ENCODE peak calls at places on chromosomes 3 and 15, in four cellular contexts. E is HepG2, M is SK-N-SH, P is HCT116. T is an unnamed sample.

GRCh38 chr15:70806992-70807712 is 43.8 kb upstream of the UACA start:
- DNase-seq in M (no peak), P (no peak), E (no peak), T (no peak)

GRCh38 chr3:184003187-184003967 is 14.3 kb downstream of the ABCC5 start:
- DNase-seq in E (no peak), M (no peak), P (no peak), T (no peak)

GRCh38 chr3:53592862-53593261 is 98.5 kb downstream of the CACNA1D start:
- DNase-seq in E (no peak), P (no peak), M (no peak), T (no peak)

GRCh38 chr15:36682091-36682490 is 102.7 kb downstream of the CDIN1 start:
- DNase-seq in E (no peak), P (no peak), M (no peak), T (no peak)

GRCh38 chr3:153897025-153897723 is 224.0 kb upstream of the ARHGEF26 start:
- DNase-seq in M (no peak), E (no peak), P (no peak), T (no peak)

GRCh38 chr3:13865581-13866405 is 14.1 kb downstream of the WNT7A start:
- DNase-seq in E (no peak), M (no peak), P (no peak), T (no peak)

GRCh38 chr3:12476238-12476897 is 7.9 kb upstream of the TSEN2 start:
- DNase-seq in E (no peak), P (no peak), M (no peak), T (no peak)

GRCh38 chr3:119015942-119016341 is 18.7 kb downstream of the IGSF11 start:
- DNase-seq in M (no peak), E (no peak), P (no peak), T (no peak)

GRCh38 chr15:96361309-96362000 is 31.0 kb downstream of the NR2F2 start:
- DNase-seq in P (no peak), E (no peak), M (peak), T (no peak)

GRCh38 chr3:187765342-187765741 is 20.1 kb upstream of the BCL6 start:
- DNase-seq in M (no peak), P (no peak), E (no peak), T (no peak)

GRCh38 chr3:49750056-49750455 is 26.3 kb upstream of the GMPPB start:
- DNase-seq in P (no peak), E (peak), M (no peak), T (no peak)
- TF ChIP-seq ELF1 in P (no peak), E (no peak), M (no peak), T (no peak)

GRCh38 chr3:108102420-108103039 is 11.7 kb upstream of the CD47 start:
- DNase-seq in P (no peak), E (no peak), M (no peak), T (peak)

GRCh38 chr3:108106449-108106848 is 15.6 kb upstream of the CD47 start:
- DNase-seq in M (no peak), E (no peak), P (no peak), T (no peak)

GRCh38 chr3:108106031-108106430 is 15.2 kb upstream of the CD47 start:
- DNase-seq in M (no peak), P (no peak), E (no peak), T (no peak)

GRCh38 chr3:108103040-108103751 is 12.4 kb upstream of the CD47 start:
- DNase-seq in P (no peak), E (peak), M (no peak), T (peak)

DNA sequence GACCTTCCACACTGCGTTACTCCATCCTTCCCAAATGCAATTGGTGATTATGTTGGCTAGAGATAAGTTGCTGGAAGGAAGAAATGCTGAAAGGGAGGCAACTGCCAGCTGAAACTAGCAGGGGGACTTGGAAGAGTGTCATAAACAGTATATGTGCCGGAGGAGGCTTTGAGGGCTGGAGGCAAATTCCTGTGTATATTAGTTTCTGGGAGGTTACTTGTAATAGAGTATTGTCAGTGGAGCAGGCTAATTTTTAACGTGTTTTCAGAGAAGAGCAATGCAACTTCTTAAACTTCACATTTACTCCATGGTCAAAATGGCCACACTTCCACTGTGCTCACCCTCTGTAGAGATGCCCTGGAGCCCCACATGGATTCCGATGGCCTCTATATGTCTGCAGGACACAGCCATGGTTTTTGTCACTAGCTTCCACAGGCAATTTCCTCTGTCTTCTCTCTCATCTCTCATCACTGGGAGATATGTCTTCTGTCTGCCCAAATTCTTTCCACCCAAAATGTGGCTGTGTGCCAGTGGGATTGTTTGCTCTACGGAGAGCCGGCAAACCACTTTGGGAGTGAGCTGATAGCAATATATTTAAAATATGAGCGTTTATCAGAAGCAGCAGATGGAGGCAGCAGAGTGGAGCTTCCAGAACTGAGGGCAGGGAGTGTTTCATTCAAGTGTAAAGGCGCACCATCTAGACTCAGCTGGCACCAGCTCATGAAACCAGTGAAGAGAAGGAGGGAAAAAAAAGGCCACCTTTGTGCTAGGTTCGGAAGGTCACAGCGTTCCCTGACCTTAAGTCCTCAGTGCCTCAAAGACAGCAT is 13.4 kb upstream of the CD47 start:
- DNase-seq in M (no peak), P (no peak), E (no peak), T (peak)
- TF ChIP-seq ZBTB33 in M (no peak), P (no peak), E (no peak), T (no peak)

DNA sequence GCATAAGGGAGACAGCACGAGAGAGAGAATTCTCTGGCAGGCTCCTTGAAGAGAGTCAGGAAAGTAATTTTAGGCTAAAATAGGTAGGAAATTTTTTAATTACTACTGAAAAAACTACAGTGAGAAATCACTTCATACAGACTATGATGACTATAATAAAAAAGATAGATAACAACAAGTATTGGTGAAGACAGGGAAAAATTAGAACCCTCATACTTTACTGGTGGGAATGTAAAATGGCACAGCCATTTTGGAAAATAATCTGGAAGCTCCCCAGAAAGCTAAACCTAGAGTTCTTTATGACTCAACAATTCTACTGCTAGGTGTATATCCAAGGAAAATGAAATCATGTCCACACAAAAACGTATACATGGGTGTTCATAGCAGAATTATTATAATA is 2.1 kb upstream of the HDC start:
- DNase-seq in E (no peak), M (no peak), P (no peak), T (no peak)
- TF ChIP-seq ELF1 in E (no peak), M (no peak), P (no peak), T (no peak)

GRCh38 chr15:67792250-67792942 is 32.9 kb upstream of the SKOR1 start:
- DNase-seq in M (no peak), E (no peak), P (no peak), T (no peak)
- TF ChIP-seq ZBTB33 in M (peak), E (no peak), P (no peak), T (no peak)

DNA sequence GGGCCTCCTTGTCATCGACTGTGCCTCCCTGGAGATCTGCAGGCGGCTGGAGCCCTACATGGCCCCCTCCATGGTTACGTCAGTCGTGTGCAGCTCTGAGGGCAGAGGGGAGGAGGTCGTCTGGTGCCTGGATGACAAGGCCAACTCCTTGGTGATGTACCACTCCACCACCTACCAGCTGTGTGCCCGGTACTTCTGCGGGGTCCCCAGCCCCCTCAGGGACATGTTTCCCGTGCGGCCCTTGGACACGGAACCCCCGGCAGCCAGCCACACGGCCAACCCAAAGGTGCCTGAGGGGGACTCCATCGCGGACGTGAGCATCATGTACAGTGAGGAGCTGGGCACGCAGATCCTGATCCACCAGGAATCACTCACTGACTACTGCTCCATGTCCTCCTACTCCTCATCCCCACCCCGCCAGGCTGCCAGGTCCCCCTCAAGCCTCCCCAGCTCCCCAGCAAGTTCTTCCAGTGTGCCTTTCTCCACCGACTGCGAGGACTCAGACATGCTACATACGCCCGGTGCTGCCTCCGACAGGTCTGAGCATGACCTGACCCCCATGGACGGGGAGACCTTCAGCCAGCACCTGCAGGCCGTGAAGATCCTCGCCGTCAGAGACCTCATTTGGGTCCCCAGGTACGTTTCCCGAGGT is 146.5 kb downstream of the LRRK1 start:
- DNase-seq in P (no peak), M (no peak), E (no peak), T (no peak)
- TF ChIP-seq ELF1 in P (no peak), M (no peak), E (no peak), T (no peak)

GRCh38 chr15:90872481-90873184 is 4.2 kb downstream of the FURIN start:
- DNase-seq in P (no peak), E (peak), M (peak), T (peak)
- TF ChIP-seq ZBTB33 in P (no peak), E (no peak), M (no peak), T (no peak)

GRCh38 chr3:124351430-124352142 is 359.7 kb upstream of the ROPN1 start:
- DNase-seq in E (peak), M (peak), P (peak), T (peak)
- TF ChIP-seq ELF1 in E (no peak), M (no peak), P (no peak), T (no peak)

DNA sequence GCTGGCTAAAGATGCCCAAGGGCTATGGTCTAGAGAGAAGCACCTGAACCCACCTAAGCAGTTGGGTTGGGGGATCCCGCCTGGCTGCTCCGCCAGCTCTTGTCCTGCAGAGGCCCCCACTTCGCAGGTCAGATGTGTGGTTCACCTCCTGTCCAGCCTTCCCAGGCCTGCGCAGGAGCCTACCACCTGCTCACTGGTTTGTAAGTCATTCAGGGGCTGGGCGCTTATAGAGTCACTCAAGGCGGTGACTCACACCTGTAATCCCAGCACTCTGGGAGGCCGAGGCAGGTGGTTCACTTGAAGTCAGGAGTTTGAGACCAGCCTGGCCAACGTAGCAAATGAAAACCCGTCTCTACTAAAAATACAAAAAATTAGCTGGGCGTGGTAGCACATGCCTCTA is 3.9 kb upstream of the FURIN start:
- DNase-seq in E (no peak), M (no peak), P (no peak), T (peak)
- TF ChIP-seq ZBTB33 in E (no peak), M (no peak), P (no peak), T (peak)

GRCh38 chr15:39792954-39793353 is 10.3 kb upstream of the FSIP1 start:
- DNase-seq in P (no peak), E (no peak), M (peak), T (no peak)

GRCh38 chr15:39794970-39795369 is 12.3 kb upstream of the FSIP1 start:
- DNase-seq in P (no peak), M (no peak), E (no peak), T (no peak)

GRCh38 chr15:39789736-39790135 is 7.1 kb upstream of the FSIP1 start:
- DNase-seq in P (no peak), M (no peak), E (no peak), T (no peak)

GRCh38 chr15:39793923-39794322 is 11.3 kb upstream of the FSIP1 start:
- DNase-seq in M (no peak), E (no peak), P (no peak), T (no peak)

GRCh38 chr15:39792025-39792893 is 9.6 kb upstream of the FSIP1 start:
- DNase-seq in P (no peak), M (no peak), E (no peak), T (no peak)
- TF ChIP-seq ELF1 in P (no peak), M (no peak), E (no peak), T (no peak)

GRCh38 chr15:60928210-60928609 is 300.9 kb downstream of the RORA start:
- DNase-seq in E (no peak), P (no peak), M (no peak), T (no peak)

GRCh38 chr15:60923925-60924324 is 305.2 kb downstream of the RORA start:
- DNase-seq in E (no peak), P (no peak), M (no peak), T (no peak)

GRCh38 chr15:60933914-60934885 is 294.9 kb downstream of the RORA start:
- DNase-seq in M (no peak), P (no peak), E (no peak), T (no peak)

GRCh38 chr15:60932051-60932915 is 296.8 kb downstream of the RORA start:
- DNase-seq in P (peak), M (no peak), E (no peak), T (no peak)

DNA sequence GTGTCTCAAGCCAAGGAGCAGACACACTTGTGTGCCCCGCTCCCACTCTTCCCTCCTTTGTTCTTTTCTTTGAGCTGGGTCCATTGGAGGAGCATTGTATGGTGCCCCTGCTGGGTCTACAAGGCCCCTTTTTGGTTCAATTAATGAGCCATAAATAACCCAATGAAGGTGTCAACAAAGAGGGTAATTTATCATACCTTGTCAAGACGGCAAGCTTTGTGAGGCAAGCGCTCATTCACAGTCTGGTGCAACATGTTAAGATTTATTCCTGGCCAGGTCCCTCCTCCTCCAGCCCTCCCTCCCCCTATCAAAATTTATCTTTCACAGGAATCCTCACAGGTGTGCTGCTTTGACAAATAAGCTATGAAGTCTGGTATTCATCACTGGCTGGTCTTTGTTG is 300.1 kb downstream of the RORA start:
- DNase-seq in M (no peak), E (no peak), P (no peak), T (no peak)
- TF ChIP-seq ZBTB33 in M (no peak), E (no peak), P (no peak), T (no peak)